ENCODE peak calls at places on chromosomes 11 and 22, in four cellular contexts. R is left lobe of liver, A is activated gamma-delta T cell treated with Interleukin-2 at 50 U/mL for 16 hours, Z is GM23248. B is an unnamed sample.

GRCh38 chr11:2789331-2789730 is 89.5 kb upstream of the KCNQ1OT1 start:
- DNase-seq in R (no peak), A (no peak), Z (no peak), B (peak)

GRCh38 chr11:93614111-93614784 is 47.2 kb upstream of the CEP295 start:
- DNase-seq in A (no peak), Z (peak), R (no peak), B (no peak)

GRCh38 chr22:27881404-27881803 is 37.7 kb downstream of the PITPNB start:
- DNase-seq in Z (peak), R (no peak), A (no peak), B (no peak)

GRCh38 chr22:39311592-39312400 is 7.6 kb downstream of the RPL3 start:
- DNase-seq in R (peak), A (no peak), Z (peak), B (no peak)

GRCh38 chr11:9651899-9652748 is 11.8 kb upstream of the SWAP70 start:
- DNase-seq in R (no peak), A (no peak), Z (no peak), B (peak)

GRCh38 chr11:29629281-29629680 is 387.5 kb downstream of the KCNA4 start:
- DNase-seq in R (no peak), Z (peak), A (no peak), B (no peak)

GRCh38 chr22:20019661-20020532 is 1.0 kb upstream of the TANGO2 start:
- DNase-seq in Z (no peak), A (no peak), R (no peak), B (no peak)

GRCh38 chr11:102240502-102240901 is 76.8 kb upstream of the BIRC3 start:
- DNase-seq in Z (peak), R (no peak), A (no peak), B (no peak)

GRCh38 chr22:20816559-20816958 is 42.1 kb downstream of the PI4KA start:
- DNase-seq in A (no peak), Z (no peak), R (peak), B (no peak)

GRCh38 chr22:41838842-41839618 is 6.1 kb downstream of the SREBF2 start:
- DNase-seq in R (no peak), A (no peak), Z (no peak), B (no peak)

GRCh38 chr11:31640611-31641010 is 131.0 kb downstream of the ELP4 start:
- DNase-seq in A (no peak), Z (no peak), R (peak), B (no peak)

GRCh38 chr11:8013833-8014232 is 26.7 kb downstream of the EIF3F start:
- DNase-seq in R (peak), Z (no peak), A (no peak), B (peak)

GRCh38 chr11:107370390-107370789 is 87.2 kb downstream of the CWF19L2 start:
- DNase-seq in R (no peak), Z (peak), A (no peak), B (no peak)

GRCh38 chr22:31488988-31489617 is 539 bp downstream of the EIF4ENIF1 start:
- DNase-seq in R (peak), Z (peak), A (peak), B (peak)

GRCh38 chr11:128555606-128556005 is 31.8 kb downstream of the ETS1 start:
- DNase-seq in R (no peak), Z (peak), A (no peak), B (no peak)

GRCh38 chr11:123235117-123235686 is 40.2 kb upstream of the CLMP start:
- DNase-seq in Z (peak), R (no peak), A (peak), B (no peak)

GRCh38 chr11:83044958-83045712 is 26.6 kb downstream of the RAB30 start:
- DNase-seq in A (no peak), R (no peak), Z (peak), B (no peak)

GRCh38 chr11:1368966-1369365 is 20.8 kb upstream of the BRSK2 start:
- DNase-seq in Z (no peak), R (no peak), A (no peak), B (no peak)

GRCh38 chr22:20569059-20570058 is 61.9 kb downstream of the MED15 start:
- DNase-seq in A (peak), R (no peak), Z (peak), B (peak)

GRCh38 chr22:49961601-49962011 is 1.0 kb downstream of the PIM3 start:
- DNase-seq in Z (no peak), R (no peak), A (no peak), B (no peak)

GRCh38 chr11:103699216-103699615 is 337.2 kb upstream of the DDI1 start:
- DNase-seq in A (no peak), Z (peak), R (no peak), B (no peak)

GRCh38 chr22:36435516-36436415 is 45.7 kb downstream of the TXN2 start:
- DNase-seq in A (peak), Z (no peak), R (no peak), B (no peak)

GRCh38 chr11:131248588-131248987 is 121.8 kb upstream of the NTM start:
- DNase-seq in Z (peak), A (no peak), R (no peak), B (no peak)

GRCh38 chr22:45997077-45997774 is 20.3 kb upstream of the WNT7B start:
- DNase-seq in Z (peak), R (peak), A (no peak), B (peak)

GRCh38 chr11:118436639-118437045 is 350 bp downstream of the KMT2A start:
- DNase-seq in A (peak), R (no peak), Z (peak), B (no peak)

GRCh38 chr11:11970556-11970955 is 37.9 kb downstream of the DKK3 start:
- DNase-seq in Z (no peak), A (no peak), R (no peak), B (no peak)

GRCh38 chr11:47980093-47980906 is at the start of gene PTPRJ:
- DNase-seq in Z (peak), R (peak), A (peak), B (peak)

GRCh38 chr11:118217575-118217974 is 7.2 kb downstream of the JAML start:
- DNase-seq in A (no peak), Z (no peak), R (no peak), B (no peak)

GRCh38 chr11:83611616-83612015 is 325.4 kb upstream of the CCDC90B start:
- DNase-seq in R (no peak), Z (no peak), A (no peak), B (no peak)

GRCh38 chr22:24554316-24555159 is at the start of gene GUCD1:
- DNase-seq in R (peak), A (peak), Z (peak), B (no peak)

GRCh38 chr11:69155302-69156198 is at the start of gene SMIM38:
- DNase-seq in Z (no peak), R (no peak), A (no peak), B (no peak)

GRCh38 chr22:38177926-38178604 is 3.6 kb downstream of the PLA2G6 start:
- DNase-seq in R (peak), A (no peak), Z (peak), B (no peak)

GRCh38 chr11:1458340-1459218 is 28.0 kb downstream of the MOB2 start:
- DNase-seq in A (no peak), R (no peak), Z (peak), B (no peak)

B was measured in osteocyte.